ENCODE peak calls at places on chromosome 22, in seven cellular contexts. G, X, A, U, Z, O and T are unnamed samples.

GRCh38 chr22:29480512-29481264 is 670 bp downstream of the NEFH start:
- DNase-seq in G (no peak), X (no peak), A (no peak), U (peak), Z (peak), O (no peak), T (no peak)

GRCh38 chr22:31861226-31861840 is 83.0 kb upstream of the YWHAH start:
- DNase-seq in G (no peak), X (no peak), A (no peak), U (peak), Z (no peak), O (no peak), T (no peak)

GRCh38 chr22:50318356-50318697 is 8.5 kb downstream of the DENND6B start:
- DNase-seq in G (no peak), X (no peak), A (no peak), U (no peak), Z (no peak), O (no peak), T (no peak)

GRCh38 chr22:33781396-33781795 is 138.9 kb downstream of the LARGE1 start:
- DNase-seq in G (no peak), X (no peak), A (no peak), U (peak), Z (no peak), O (no peak), T (no peak)

GRCh38 chr22:25898707-25899365 is 156.8 kb downstream of the MYO18B start:
- DNase-seq in G (no peak), X (no peak), A (no peak), U (no peak), Z (peak), O (no peak), T (no peak)

GRCh38 chr22:39132281-39132680 is 20.2 kb downstream of the CBX7 start:
- DNase-seq in G (no peak), X (no peak), A (no peak), U (no peak), Z (no peak), O (no peak), T (no peak)

GRCh38 chr22:40094449-40094848 is 83.3 kb upstream of the TNRC6B start:
- DNase-seq in G (no peak), X (no peak), A (no peak), U (peak), Z (no peak), O (no peak), T (no peak)

GRCh38 chr22:46862418-46863324 is 100.2 kb downstream of the TBC1D22A start:
- DNase-seq in G (no peak), X (no peak), A (no peak), U (no peak), Z (no peak), O (no peak), T (no peak)

GRCh38 chr22:49392841-49393510 is 434.7 kb downstream of the BRD1 start:
- DNase-seq in G (no peak), X (peak), A (no peak), U (no peak), Z (no peak), O (no peak), T (no peak)

GRCh38 chr22:32808038-32808445 is 6.5 kb downstream of the TIMP3 start:
- DNase-seq in G (no peak), X (no peak), A (no peak), U (peak), Z (no peak), O (no peak), T (no peak)

GRCh38 chr22:44261164-44261860 is 51.4 kb downstream of the SHISAL1 start:
- DNase-seq in G (no peak), X (peak), A (no peak), U (no peak), Z (no peak), O (peak), T (no peak)
- H3K4me3 ChIP-seq in G (no peak), X (no peak), A (no peak), U (no peak), Z (no peak), O (no peak), T (no peak)

GRCh38 chr22:22038178-22038880 is 55.7 kb upstream of the TOP3B start:
- DNase-seq in G (no peak), X (no peak), A (no peak), U (no peak), Z (no peak), O (no peak), T (no peak)
- H3K4me3 ChIP-seq in G (no peak), X (no peak), A (no peak), U (no peak), Z (no peak), O (no peak), T (no peak)

GRCh38 chr22:44180706-44181032 is at the start of gene PARVG:
- DNase-seq in G (no peak), X (no peak), A (no peak), U (no peak), Z (no peak), O (no peak), T (no peak)

GRCh38 chr22:44181033-44181911 is 547 bp downstream of the PARVG start:
- DNase-seq in G (no peak), X (no peak), A (no peak), U (no peak), Z (no peak), O (no peak), T (no peak)

GRCh38 chr22:44184006-44184405 is 3.3 kb downstream of the PARVG start:
- DNase-seq in G (no peak), X (no peak), A (no peak), U (peak), Z (no peak), O (no peak), T (no peak)

GRCh38 chr22:44181912-44182590 is 1.3 kb downstream of the PARVG start:
- DNase-seq in G (no peak), X (no peak), A (no peak), U (no peak), Z (no peak), O (no peak), T (no peak)

GRCh38 chr22:44182591-44183588 is 2.2 kb downstream of the PARVG start:
- DNase-seq in G (no peak), X (peak), A (peak), U (no peak), Z (no peak), O (no peak), T (peak)
- H3K4me3 ChIP-seq in G (peak), X (peak), A (no peak), U (no peak), Z (no peak), O (no peak), T (no peak)

GRCh38 chr22:19779011-19779421 is 18.4 kb downstream of the TBX1 start:
- DNase-seq in G (no peak), X (no peak), A (no peak), U (no peak), Z (no peak), O (no peak), T (no peak)
- H3K4me3 ChIP-seq in G (no peak), X (no peak), A (no peak), U (no peak), Z (no peak), O (no peak), T (no peak)

GRCh38 chr22:42957958-42958357 is 57.0 kb downstream of the PACSIN2 start:
- DNase-seq in G (no peak), X (no peak), A (no peak), U (no peak), Z (no peak), O (no peak), T (no peak)

GRCh38 chr22:42959472-42960145 is 55.3 kb downstream of the PACSIN2 start:
- DNase-seq in G (no peak), X (peak), A (peak), U (peak), Z (no peak), O (peak), T (peak)

GRCh38 chr22:42960146-42960509 is 54.8 kb downstream of the PACSIN2 start:
- DNase-seq in G (no peak), X (no peak), A (no peak), U (no peak), Z (no peak), O (no peak), T (no peak)

GRCh38 chr22:42957544-42957943 is 57.4 kb downstream of the PACSIN2 start:
- DNase-seq in G (no peak), X (no peak), A (no peak), U (no peak), Z (no peak), O (no peak), T (no peak)

GRCh38 chr22:42958937-42959336 is 56.0 kb downstream of the PACSIN2 start:
- DNase-seq in G (no peak), X (no peak), A (no peak), U (no peak), Z (no peak), O (no peak), T (no peak)
- H3K4me3 ChIP-seq in G (peak), X (peak), A (no peak), U (no peak), Z (no peak), O (no peak), T (no peak)

DNA sequence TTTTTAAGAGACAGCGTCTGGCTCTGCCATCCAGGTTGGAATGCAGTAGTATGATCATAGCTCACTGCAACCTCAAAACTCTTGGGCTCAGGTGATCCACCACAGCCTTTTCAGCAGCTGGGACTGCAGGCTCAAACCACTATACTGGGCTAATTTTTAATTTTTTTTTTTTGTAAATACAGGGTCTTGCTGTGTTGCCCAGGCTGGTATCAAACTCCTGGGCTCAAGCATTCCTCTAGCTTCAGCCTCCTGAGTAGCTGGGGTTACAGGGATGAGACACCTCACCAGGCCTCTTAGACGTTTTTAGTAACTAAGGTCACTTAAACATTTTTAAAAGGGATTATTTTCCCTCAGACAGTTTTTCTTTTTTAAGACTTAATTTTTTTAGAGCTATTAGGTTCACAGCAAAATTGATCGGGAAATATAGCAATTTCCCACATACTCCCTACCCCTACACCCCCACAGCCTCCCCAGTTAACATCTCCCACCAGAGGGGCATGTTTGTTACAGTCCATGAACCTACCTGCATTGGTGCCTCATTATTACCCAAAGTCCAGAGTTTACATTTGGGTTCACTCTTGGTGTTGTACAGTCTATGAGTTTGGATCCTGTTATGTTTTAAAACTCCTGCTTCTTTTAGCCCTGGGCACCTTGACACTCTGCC is 3.9 kb downstream of the BCR start:
- DNase-seq in G (no peak), X (no peak), A (no peak), U (no peak), Z (no peak), O (no peak), T (no peak)
- H3K4me3 ChIP-seq in G (peak), X (peak), A (no peak), U (no peak), Z (no peak), O (no peak), T (no peak)

GRCh38 chr22:37419370-37419915 is 7.8 kb downstream of the ELFN2 start:
- DNase-seq in G (no peak), X (no peak), A (no peak), U (peak), Z (no peak), O (no peak), T (no peak)
- H3K4me3 ChIP-seq in G (peak), X (peak), A (no peak), U (peak), Z (peak), O (no peak), T (no peak)

DNA sequence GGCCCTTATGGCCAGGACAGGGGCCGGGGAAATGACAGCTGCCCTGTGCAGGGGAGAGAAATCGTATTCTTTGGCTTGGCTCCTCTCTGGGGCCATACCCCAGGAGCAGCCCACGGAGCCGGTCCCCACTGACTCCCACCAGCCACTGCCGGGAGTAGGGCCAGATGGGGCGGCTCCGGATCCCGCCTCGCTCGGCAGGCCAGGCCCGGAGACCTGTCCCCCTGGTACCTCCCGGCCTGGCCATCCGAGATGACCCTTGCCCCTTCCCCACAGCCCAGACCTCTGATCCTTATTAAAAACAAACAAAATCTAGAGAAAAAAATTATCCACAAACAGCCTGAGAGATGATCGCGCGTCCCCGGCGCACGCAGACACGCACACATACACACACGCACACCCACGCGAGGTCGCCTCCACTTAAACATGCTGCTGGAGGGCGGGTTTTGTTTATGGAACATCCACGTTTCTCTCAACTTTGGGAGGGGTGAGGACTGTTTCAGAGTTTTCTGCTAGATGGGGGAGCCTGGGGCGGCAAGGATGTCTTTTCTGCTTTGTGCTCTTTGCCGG is 59.1 kb downstream of the IGLL1 start:
- DNase-seq in G (no peak), X (peak), A (peak), U (peak), Z (no peak), O (no peak), T (no peak)
- H3K4me3 ChIP-seq in G (peak), X (peak), A (peak), U (peak), Z (peak), O (peak), T (no peak)

DNA sequence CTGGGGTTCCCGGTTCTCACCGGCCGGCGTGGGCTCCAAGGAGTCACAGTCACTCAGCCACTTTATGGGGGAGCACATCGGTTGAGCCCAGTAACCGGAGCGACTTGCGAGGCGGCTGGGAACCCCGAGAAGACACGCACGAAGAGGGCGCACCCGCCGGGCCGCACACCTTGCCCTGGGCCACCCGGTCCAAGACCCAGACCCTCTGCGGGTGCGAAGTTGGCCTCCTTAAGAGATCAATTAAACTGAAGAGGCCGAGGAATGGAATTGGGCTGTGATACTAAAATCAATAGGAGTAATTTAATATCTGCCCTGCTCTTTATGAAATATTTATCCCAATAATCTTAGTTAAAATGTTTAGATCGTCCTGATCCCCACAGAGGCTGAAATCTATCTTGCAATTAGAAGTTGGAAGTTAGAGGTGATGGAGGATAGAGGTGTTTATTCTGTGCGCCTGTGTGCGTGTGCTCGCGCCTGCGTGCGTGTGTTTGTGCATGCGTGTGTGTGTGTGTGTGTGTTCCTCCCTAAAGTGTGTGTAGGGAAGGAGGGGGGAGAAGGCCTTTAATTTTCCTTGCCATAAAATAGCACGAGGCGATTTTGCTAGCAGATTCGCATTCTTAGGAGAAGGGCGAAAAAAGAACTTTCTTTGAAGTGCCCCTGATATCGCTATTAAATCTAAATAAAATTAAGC is 978 bp upstream of the MN1 start:
- DNase-seq in G (no peak), X (no peak), A (no peak), U (no peak), Z (no peak), O (peak), T (no peak)
- H3K4me3 ChIP-seq in G (peak), X (peak), A (peak), U (peak), Z (peak), O (peak), T (peak)

GRCh38 chr22:37420656-37421467 is 6.4 kb downstream of the ELFN2 start:
- DNase-seq in G (no peak), X (no peak), A (peak), U (peak), Z (no peak), O (no peak), T (no peak)
- H3K4me3 ChIP-seq in G (peak), X (peak), A (no peak), U (peak), Z (peak), O (no peak), T (no peak)